ENCODE peak calls at places on chromosomes 16 and 17, in eight cellular contexts. X is mucosa of descending colon, S is aorta, L is endodermal cell, B is mammary epithelial cell, P is left lung, T is keratinocyte, H is neural progenitor cell. R is an unnamed sample.
A peak's percentile ranks its signal among the peaks of the same experiment; 100 is the strongest.

GRCh38 chr17:17738901-17739300 is 57.6 kb downstream of the RAI1 start:
- DNase-seq in X (peak; percentile 48), S (no peak), L (no peak), B (peak; percentile 59), P (no peak), T (no peak), H (no peak), R (no peak)

GRCh38 chr16:30567991-30568638 is 3.4 kb downstream of the ZNF688 start:
- DNase-seq in X (no peak), S (no peak), L (no peak), B (peak; percentile 96), P (peak; percentile 43), T (peak; percentile 69), H (no peak), R (peak; percentile 40)

GRCh38 chr17:29143894-29144293 is 36.3 kb downstream of the MYO18A start:
- DNase-seq in X (no peak), S (no peak), L (peak; percentile 86), B (no peak), P (no peak), T (no peak), H (peak; percentile 50), R (no peak)

GRCh38 chr17:46793541-46793940 is 25.0 kb downstream of the WNT3 start:
- DNase-seq in X (no peak), S (no peak), L (no peak), B (no peak), P (no peak), T (no peak), H (no peak), R (no peak)

GRCh38 chr17:21194210-21194609 is 19.8 kb downstream of the TMEM11 start:
- DNase-seq in X (no peak), S (no peak), L (no peak), B (no peak), P (no peak), T (no peak), H (no peak), R (no peak)

GRCh38 chr16:30359871-30360170 is 4.7 kb upstream of the CD2BP2 start:
- DNase-seq in X (no peak), S (no peak), L (peak; percentile 45), B (no peak), P (no peak), T (no peak), H (no peak), R (no peak)

GRCh38 chr17:35713069-35713728 is 18.2 kb upstream of the RASL10B start:
- DNase-seq in X (no peak), S (no peak), L (no peak), B (no peak), P (no peak), T (no peak), H (no peak), R (no peak)

GRCh38 chr16:58433569-58433951 is 41.3 kb downstream of the GINS3 start:
- DNase-seq in X (no peak), S (no peak), L (no peak), B (peak; percentile 63), P (no peak), T (no peak), H (no peak), R (no peak)

GRCh38 chr17:17503566-17504130 is 7.5 kb upstream of the RASD1 start:
- DNase-seq in X (no peak), S (peak; percentile 69), L (no peak), B (no peak), P (peak; percentile 53), T (no peak), H (no peak), R (no peak)

GRCh38 chr16:85716680-85717038 is 27.9 kb upstream of the GINS2 start:
- DNase-seq in X (no peak), S (no peak), L (no peak), B (no peak), P (no peak), T (no peak), H (no peak), R (no peak)

GRCh38 chr17:48545022-48545376 is at the start of gene HOXB2:
- DNase-seq in X (no peak), S (no peak), L (peak; percentile 83), B (peak; percentile 40), P (no peak), T (no peak), H (no peak), R (no peak)

GRCh38 chr16:51389881-51390280 is 238.8 kb upstream of the SALL1 start:
- DNase-seq in X (no peak), S (no peak), L (no peak), B (no peak), P (no peak), T (no peak), H (peak; percentile 56), R (no peak)

GRCh38 chr16:51392651-51393187 is 241.6 kb upstream of the SALL1 start:
- DNase-seq in X (peak; percentile 8), S (no peak), L (peak; percentile 54), B (peak; percentile 33), P (no peak), T (no peak), H (peak; percentile 37), R (no peak)

GRCh38 chr16:51390877-51391276 is 239.8 kb upstream of the SALL1 start:
- DNase-seq in X (no peak), S (no peak), L (no peak), B (no peak), P (no peak), T (no peak), H (peak; percentile 48), R (no peak)

GRCh38 chr16:51391798-51392511 is 240.9 kb upstream of the SALL1 start:
- DNase-seq in X (no peak), S (no peak), L (peak; percentile 90), B (no peak), P (no peak), T (no peak), H (peak; percentile 78), R (no peak)

GRCh38 chr16:51388516-51388951 is 237.5 kb upstream of the SALL1 start:
- DNase-seq in X (no peak), S (no peak), L (no peak), B (no peak), P (no peak), T (no peak), H (no peak), R (no peak)
- H3K4me1 ChIP-seq in X (no peaks in the 10 kb centered on the region), S (no peaks in the 10 kb centered on the region), L (peaks cover 6% of the 10 kb centered on the region), B (no peaks in the 10 kb centered on the region), P (no peaks in the 10 kb centered on the region), T (no peaks in the 10 kb centered on the region), H (peaks cover 65% of the 10 kb centered on the region), R (peaks cover 3% of the 10 kb centered on the region)

DNA sequence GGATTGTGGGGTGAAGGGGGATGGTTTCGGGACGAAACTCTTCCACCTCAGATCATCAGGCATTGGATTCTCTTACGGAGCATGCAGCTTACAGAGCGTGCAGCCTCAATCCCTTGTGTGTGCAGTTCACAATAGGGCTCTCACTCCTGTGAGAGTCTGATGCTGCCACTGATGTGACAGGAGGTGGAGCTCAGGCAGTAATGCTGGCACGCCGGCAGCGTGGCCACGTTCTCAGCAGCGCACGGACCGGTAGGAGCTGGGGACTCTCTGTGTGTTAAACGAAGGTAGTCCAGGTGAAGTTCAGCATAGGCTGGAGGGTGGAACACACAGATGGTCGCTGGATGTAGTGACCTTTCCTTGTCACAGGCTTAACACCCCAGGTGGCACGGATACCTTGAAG is 37.8 kb downstream of the SEC14L1 start:
- DNase-seq in X (no peak), S (no peak), L (no peak), B (no peak), P (no peak), T (no peak), H (no peak), R (no peak)
- H3K4me1 ChIP-seq in X (no peaks in the 10 kb centered on the region), S (no peaks in the 10 kb centered on the region), L (no peaks in the 10 kb centered on the region), B (peaks cover 13% of the 10 kb centered on the region), P (peaks cover 10% of the 10 kb centered on the region), T (no peaks in the 10 kb centered on the region), H (peaks cover 67% of the 10 kb centered on the region), R (no peaks in the 10 kb centered on the region)

DNA sequence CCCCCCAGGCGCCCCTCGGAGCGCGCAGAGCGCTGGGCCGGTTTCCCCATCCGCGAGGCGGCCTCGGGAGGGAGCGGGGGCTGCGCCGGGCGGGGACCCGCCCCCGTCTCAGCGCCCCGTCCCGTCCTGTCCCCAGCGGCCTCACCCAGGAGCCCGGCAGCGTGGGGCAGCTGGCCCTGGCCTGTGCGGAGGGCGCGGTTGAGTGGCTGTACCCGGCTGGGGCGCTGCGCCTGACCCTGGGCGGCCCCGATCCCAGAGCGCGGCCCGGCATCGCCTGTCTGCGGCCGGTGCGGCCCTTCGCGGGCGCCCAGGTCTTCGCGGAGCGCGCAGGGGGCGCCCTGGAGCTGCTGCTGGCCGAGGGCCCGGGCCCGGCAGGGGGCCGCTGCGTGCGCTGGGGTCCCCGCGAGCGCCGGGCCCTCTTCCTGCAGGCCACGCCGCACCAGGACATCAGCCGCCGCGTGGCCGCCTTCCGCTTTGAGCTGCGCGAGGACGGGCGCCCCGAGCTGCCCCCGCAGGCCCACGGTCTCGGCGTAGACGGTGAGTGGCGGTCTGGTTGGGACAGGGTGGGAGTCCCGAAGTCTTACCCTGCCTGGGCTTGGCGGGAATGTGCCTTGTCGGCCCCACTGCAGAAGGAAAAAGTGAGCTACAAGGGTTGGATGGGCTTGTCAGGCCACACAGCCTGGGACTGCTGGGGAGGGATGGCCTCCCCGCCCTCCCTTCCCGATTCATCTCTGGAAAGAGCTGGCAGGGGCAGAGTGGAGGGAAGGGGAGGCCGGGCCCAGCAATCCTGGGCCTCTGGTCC is 731 bp downstream of the METRN start:
- DNase-seq in X (no peak), S (no peak), L (peak; percentile 79), B (no peak), P (no peak), T (no peak), H (peak; percentile 83), R (peak; percentile 60)
- H3K4me1 ChIP-seq in X (peaks cover 43% of the 10 kb centered on the region), S (no peaks in the 10 kb centered on the region), L (peaks cover 8% of the 10 kb centered on the region), B (peaks cover 36% of the 10 kb centered on the region), P (peaks cover 17% of the 10 kb centered on the region), T (peaks cover 31% of the 10 kb centered on the region), H (peaks cover 37% of the 10 kb centered on the region), R (peaks cover 33% of the 10 kb centered on the region)

GRCh38 chr16:84180519-84181140 is 6.2 kb downstream of the TAF1C start:
- DNase-seq in X (no peak), S (peak; percentile 75), L (peak; percentile 40), B (no peak), P (no peak), T (no peak), H (no peak), R (no peak)
- H3K4me1 ChIP-seq in X (peaks cover 7% of the 10 kb centered on the region), S (no peaks in the 10 kb centered on the region), L (no peaks in the 10 kb centered on the region), B (peaks cover 4% of the 10 kb centered on the region), P (peaks cover 17% of the 10 kb centered on the region), T (peaks cover 23% of the 10 kb centered on the region), H (no peaks in the 10 kb centered on the region), R (peaks cover 16% of the 10 kb centered on the region)

GRCh38 chr16:3598236-3598635 is 13.2 kb downstream of the SLX4 start:
- DNase-seq in X (no peak), S (peak; percentile 54), L (no peak), B (no peak), P (no peak), T (no peak), H (no peak), R (no peak)
- H3K4me1 ChIP-seq in X (no peaks in the 10 kb centered on the region), S (no peaks in the 10 kb centered on the region), L (no peaks in the 10 kb centered on the region), B (no peaks in the 10 kb centered on the region), P (no peaks in the 10 kb centered on the region), T (no peaks in the 10 kb centered on the region), H (no peaks in the 10 kb centered on the region), R (no peaks in the 10 kb centered on the region)